ENCODE peak calls at places on chromosomes 12 and 14, in six cellular contexts. K, H, Q, D, M and A are unnamed samples.

GRCh38 chr14:64465208-64465821 is at the start of gene AKAP5:
- DNase-seq in K (peak), Q (peak), H (peak), M (peak), D (peak), A (peak)

GRCh38 chr12:121279507-121279915 is 17.0 kb downstream of the CAMKK2 start:
- DNase-seq in K (no peak), H (peak), Q (peak), M (peak), D (peak), A (peak)

GRCh38 chr14:105067140-105067968 is 2.1 kb upstream of the GPR132 start:
- DNase-seq in Q (peak), M (no peak), H (no peak), K (no peak), D (no peak), A (no peak)

GRCh38 chr12:51345681-51346080 is 798 bp downstream of the CELA1 start:
- DNase-seq in Q (peak), D (no peak), M (no peak), K (no peak), H (no peak), A (peak)

GRCh38 chr12:122793685-122794106 is 19.3 kb downstream of the CCDC62 start:
- DNase-seq in K (no peak), Q (peak), M (no peak), D (no peak), H (no peak), A (no peak)

GRCh38 chr14:54730156-54730961 is 163.4 kb downstream of the SAMD4A start:
- DNase-seq in Q (peak), D (no peak), H (no peak), M (no peak), K (no peak), A (no peak)

GRCh38 chr14:74941676-74942097 is 13.7 kb downstream of the PGF start:
- DNase-seq in D (peak), H (peak), K (no peak), Q (peak), M (peak), A (peak)

GRCh38 chr12:46370380-46370734 is 2.2 kb downstream of the SLC38A2 start:
- DNase-seq in H (no peak), D (no peak), Q (no peak), K (no peak), M (no peak), A (no peak)

GRCh38 chr12:42633594-42633993 is 44.0 kb upstream of the PRICKLE1 start:
- DNase-seq in M (no peak), K (no peak), Q (no peak), D (no peak), H (peak), A (no peak)

GRCh38 chr12:105166736-105167135 is 59.2 kb downstream of the WASHC4 start:
- DNase-seq in H (no peak), M (no peak), K (no peak), Q (peak), D (no peak), A (no peak)

GRCh38 chr14:87199371-87199770 is 793.6 kb downstream of the GALC start:
- DNase-seq in H (no peak), M (no peak), K (no peak), D (no peak), Q (no peak), A (no peak)

GRCh38 chr12:50619610-50619958 is 114.8 kb downstream of the DIP2B start:
- DNase-seq in K (no peak), H (no peak), Q (no peak), M (no peak), D (no peak), A (no peak)

GRCh38 chr12:3380200-3381020 is 110.6 kb upstream of the PRMT8 start:
- DNase-seq in M (no peak), K (no peak), Q (no peak), D (no peak), H (peak), A (no peak)

GRCh38 chr14:94307410-94307992 is 14.4 kb upstream of the SERPINA10 start:
- DNase-seq in D (no peak), M (no peak), Q (no peak), H (no peak), K (no peak), A (no peak)

GRCh38 chr12:13947237-13947945 is 34.0 kb downstream of the GRIN2B start:
- DNase-seq in K (no peak), D (no peak), M (no peak), H (no peak), Q (no peak), A (no peak)

GRCh38 chr14:30125322-30125944 is 197.8 kb upstream of the PRKD1 start:
- DNase-seq in D (no peak), H (no peak), M (no peak), K (no peak), Q (no peak), A (no peak)

GRCh38 chr14:96587823-96588385 is 85.7 kb downstream of the PAPOLA start:
- DNase-seq in M (peak), D (no peak), K (no peak), H (no peak), Q (no peak), A (no peak)

GRCh38 chr14:93962701-93963601 is 13.4 kb downstream of the ASB2 start:
- DNase-seq in D (no peak), K (no peak), H (no peak), Q (peak), M (no peak), A (peak)

GRCh38 chr14:104387385-104388010 is 192.1 kb upstream of the C14orf180 start:
- DNase-seq in H (no peak), Q (no peak), K (no peak), M (peak), D (no peak), A (no peak)

GRCh38 chr12:64582111-64582510 is 28.2 kb upstream of the RASSF3 start:
- DNase-seq in D (no peak), H (no peak), K (no peak), Q (no peak), M (no peak), A (no peak)

GRCh38 chr12:106246891-106247730 is 709 bp downstream of the CKAP4 start:
- DNase-seq in D (peak), H (peak), M (peak), K (no peak), Q (peak), A (peak)

GRCh38 chr12:51871126-51871525 is 16.8 kb upstream of the ANKRD33 start:
- DNase-seq in Q (no peak), M (no peak), H (peak), K (no peak), D (no peak), A (no peak)

GRCh38 chr12:117120787-117121186 is 21.6 kb upstream of the TESC start:
- DNase-seq in M (no peak), Q (no peak), K (no peak), H (no peak), D (no peak), A (no peak)

GRCh38 chr14:100381386-100382105 is 58.4 kb downstream of the SLC25A47 start:
- DNase-seq in D (no peak), Q (peak), M (no peak), H (no peak), K (no peak), A (peak)

GRCh38 chr14:28157289-28157869 is 609.2 kb upstream of the FOXG1 start:
- DNase-seq in K (no peak), H (no peak), Q (no peak), M (peak), D (no peak), A (no peak)

GRCh38 chr12:51579321-51579850 is 11.6 kb upstream of the SCN8A start:
- DNase-seq in H (no peak), D (no peak), K (no peak), Q (no peak), M (no peak), A (no peak)

GRCh38 chr14:102605026-102605425 is 12.6 kb downstream of the RCOR1 start:
- DNase-seq in H (no peak), M (no peak), Q (no peak), K (no peak), D (no peak), A (no peak)

GRCh38 chr14:24296341-24297157 is 3.0 kb downstream of the DHRS1 start:
- DNase-seq in Q (peak), M (no peak), H (peak), K (no peak), D (peak), A (peak)

GRCh38 chr14:89767861-89768268 is 186.7 kb downstream of the EFCAB11 start:
- DNase-seq in D (no peak), H (peak), K (no peak), Q (peak), M (no peak), A (peak)

GRCh38 chr14:33342299-33342974 is 403.8 kb downstream of the NPAS3 start:
- DNase-seq in H (no peak), D (no peak), Q (no peak), M (no peak), K (no peak), A (no peak)

GRCh38 chr14:105862581-105863239 is 336.3 kb downstream of the TMEM121 start:
- DNase-seq in K (no peak), Q (no peak), D (peak), H (no peak), M (peak), A (peak)

GRCh38 chr14:59346796-59347510 is 118.2 kb downstream of the GPR135 start:
- DNase-seq in D (no peak), Q (peak), K (no peak), M (no peak), H (no peak), A (no peak)

GRCh38 chr14:94536836-94537235 is 24.4 kb upstream of the SERPINA4 start:
- DNase-seq in D (no peak), H (no peak), K (no peak), M (peak), Q (no peak), A (no peak)

GRCh38 chr14:20802341-20803084 is at the start of gene RNASE1:
- DNase-seq in M (no peak), D (no peak), K (no peak), Q (no peak), H (peak), A (peak)

GRCh38 chr12:118136559-118137003 is 657 bp downstream of the PEBP1 start:
- DNase-seq in K (peak), M (peak), H (peak), Q (peak), D (peak), A (peak)

GRCh38 chr14:77000340-77001235 is 27.9 kb downstream of the IRF2BPL start:
- DNase-seq in Q (peak), M (no peak), K (no peak), D (peak), H (peak), A (no peak)

GRCh38 chr12:6722863-6723262 is 983 bp upstream of the COPS7A start:
- DNase-seq in D (no peak), Q (no peak), H (no peak), M (no peak), K (no peak), A (no peak)
- H3K4me3 ChIP-seq in D (no peak), Q (no peak), H (no peak), M (no peak), K (no peak), A (no peak)

DNA sequence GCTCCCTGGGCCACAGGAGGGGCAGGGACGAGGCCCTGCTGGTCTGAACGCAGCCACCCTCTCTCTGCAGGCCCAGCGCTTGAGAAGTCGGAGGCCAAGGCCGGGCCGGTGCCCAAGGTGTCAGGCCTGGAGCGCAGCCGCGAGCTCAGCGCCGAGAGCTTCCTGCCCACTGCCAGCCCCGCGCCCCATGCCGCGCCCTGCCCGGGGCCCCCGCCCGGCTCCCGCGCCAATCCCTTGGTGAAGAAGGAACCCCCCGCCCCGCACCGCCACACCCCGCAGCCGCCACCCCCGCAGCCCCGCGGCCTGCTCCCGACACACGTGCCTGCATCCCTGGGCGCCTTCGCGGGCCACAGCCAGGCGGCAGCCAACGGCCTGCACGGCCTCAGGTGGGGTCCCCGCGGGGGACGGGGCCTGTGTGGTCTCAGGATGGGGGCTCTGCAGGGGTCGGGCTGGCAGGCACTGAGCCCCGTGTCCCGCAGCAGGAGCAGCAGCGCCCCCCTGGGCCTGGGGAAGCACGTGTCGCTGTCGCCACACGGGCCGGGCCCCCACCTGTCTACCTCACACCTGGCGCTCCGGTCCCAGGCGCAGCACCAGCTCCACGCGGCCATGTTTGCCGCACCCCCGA is 40.4 kb downstream of the LRCOL1 start:
- DNase-seq in D (no peak), K (no peak), Q (no peak), H (no peak), M (no peak), A (no peak)
- TF ChIP-seq POLR2A in D (no peak), K (no peak), Q (no peak), H (no peak), M (no peak), A (no peak)

GRCh38 chr14:78673845-78674244 is 503.7 kb downstream of the NRXN3 start:
- DNase-seq in M (no peak), D (no peak), H (no peak), K (no peak), Q (no peak), A (no peak)
- TF ChIP-seq CTCF in M (no peak), D (no peak), H (no peak), K (no peak), Q (no peak), A (no peak)

DNA sequence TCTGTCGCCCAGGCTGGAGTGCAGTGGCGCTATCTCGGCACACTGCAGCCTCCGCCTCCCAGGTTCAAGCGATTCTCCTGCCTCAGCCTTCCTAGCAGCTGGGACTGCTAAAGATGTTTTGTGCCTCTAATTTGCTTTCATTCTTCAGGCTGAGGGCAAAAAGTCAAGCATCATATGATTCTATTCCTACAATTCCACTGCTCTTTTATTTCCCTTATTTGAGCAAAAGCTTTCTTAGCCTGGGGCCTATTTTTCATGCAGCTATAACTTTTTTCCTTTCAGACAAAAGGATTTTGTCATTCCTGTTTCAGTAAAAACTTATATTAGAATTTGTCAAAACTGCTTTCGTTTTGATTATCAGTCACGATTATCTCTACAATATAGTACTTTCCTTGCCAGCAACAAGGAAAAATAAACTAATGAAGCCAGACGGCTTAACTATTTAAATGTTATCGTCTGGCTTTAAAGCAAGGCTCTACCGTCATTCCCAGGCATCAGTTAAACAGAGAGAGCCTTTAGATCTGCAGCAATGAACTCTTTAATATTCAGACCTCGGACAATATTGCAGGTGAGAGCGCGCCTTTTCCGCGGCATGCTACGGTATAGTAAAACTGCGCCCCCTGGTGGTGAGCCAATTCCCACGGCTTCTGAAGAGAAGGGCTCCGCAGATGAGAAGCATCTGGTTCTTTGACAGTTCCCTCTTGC is 1.4 kb upstream of the SLC2A13 start:
- DNase-seq in Q (peak), K (peak), H (peak), D (peak), M (peak), A (peak)
- H3K4me3 ChIP-seq in Q (peak), K (peak), H (peak), D (peak), M (no peak), A (peak)